ENCODE peak calls at places on chromosomes 3 and 15, in ten cellular contexts. L, E, O, A, I, Z, N, Y, G and P are unnamed samples.

GRCh38 chr15:64619880-64620839 is 155.2 kb downstream of the RBPMS2 start:
- DNase-seq in E (no peak), L (peak), I (peak), G (peak), Y (no peak), N (no peak), Z (peak), O (no peak), A (no peak), P (no peak)

GRCh38 chr15:43441316-43441715 is 51.6 kb downstream of the TP53BP1 start:
- DNase-seq in L (peak), E (no peak), I (peak), A (no peak), Y (no peak), N (no peak), O (no peak), Z (peak), G (no peak), P (no peak)

GRCh38 chr3:50192689-50193141 is 1.3 kb downstream of the GNAT1 start:
- DNase-seq in N (peak), Y (peak), G (peak), O (peak), A (peak), L (peak), Z (peak), E (peak), I (peak), P (peak)

GRCh38 chr3:48372862-48373435 is 930 bp downstream of the FBXW12 start:
- DNase-seq in L (no peak), N (no peak), I (no peak), G (no peak), Z (no peak), A (no peak), Y (no peak), E (no peak), O (peak), P (no peak)

GRCh38 chr3:24302382-24302781 is 192.3 kb downstream of the THRB start:
- DNase-seq in A (no peak), L (no peak), Y (no peak), O (no peak), G (no peak), E (no peak), N (no peak), I (no peak), Z (no peak), P (no peak)

GRCh38 chr15:28974142-28974541 is 88.4 kb downstream of the APBA2 start:
- DNase-seq in Z (no peak), I (no peak), Y (no peak), L (no peak), N (no peak), G (no peak), A (no peak), E (no peak), O (no peak), P (no peak)

GRCh38 chr3:49727154-49727923 is 3.6 kb upstream of the GMPPB start:
- DNase-seq in Y (no peak), N (peak), Z (no peak), E (no peak), A (no peak), O (no peak), I (no peak), G (no peak), L (no peak), P (no peak)

GRCh38 chr15:101378879-101379278 is 83.8 kb upstream of the SNRPA1 start:
- DNase-seq in E (no peak), I (no peak), L (no peak), Z (no peak), N (no peak), Y (no peak), A (no peak), G (no peak), O (no peak), P (no peak)

GRCh38 chr3:197216169-197216860 is 82.1 kb downstream of the DLG1 start:
- DNase-seq in G (no peak), N (no peak), A (no peak), Y (no peak), I (peak), O (no peak), E (no peak), Z (peak), L (peak), P (no peak)

GRCh38 chr3:7423995-7424394 is 563.1 kb downstream of the GRM7 start:
- DNase-seq in L (no peak), I (no peak), O (peak), G (no peak), Z (no peak), E (no peak), A (no peak), Y (no peak), N (no peak), P (peak)

GRCh38 chr3:56884387-56884786 is 82.6 kb upstream of the ARHGEF3 start:
- DNase-seq in Z (peak), L (peak), O (no peak), E (peak), A (no peak), N (no peak), Y (no peak), G (no peak), I (peak), P (peak)

GRCh38 chr3:51669241-51670052 is 1.6 kb upstream of the TEX264 start:
- DNase-seq in A (peak), Z (peak), O (peak), L (peak), Y (peak), E (peak), G (peak), N (peak), I (peak), P (peak)

GRCh38 chr15:65939901-65940617 is 70.8 kb downstream of the RAB11A start:
- DNase-seq in A (no peak), E (peak), O (no peak), Z (peak), N (no peak), I (peak), Y (no peak), G (no peak), L (peak), P (no peak)

GRCh38 chr3:107410606-107411005 is 33.4 kb downstream of the CCDC54 start:
- DNase-seq in A (no peak), E (no peak), N (no peak), Z (no peak), I (no peak), O (no peak), G (peak), L (no peak), Y (no peak), P (no peak)

GRCh38 chr3:57961828-57962447 is 46.3 kb upstream of the FLNB start:
- DNase-seq in A (no peak), I (peak), Y (peak), Z (peak), E (peak), O (no peak), G (peak), N (peak), L (peak), P (peak)

GRCh38 chr3:112860898-112861297 is 14.2 kb upstream of the CD200R1L start:
- DNase-seq in E (no peak), G (no peak), Z (no peak), A (no peak), Y (no peak), L (no peak), O (no peak), N (no peak), I (no peak), P (no peak)

GRCh38 chr3:49616491-49616941 is 57.6 kb upstream of the APEH start:
- DNase-seq in E (no peak), I (peak), N (no peak), G (no peak), L (no peak), A (no peak), O (peak), Y (no peak), Z (peak), P (peak)

DNA sequence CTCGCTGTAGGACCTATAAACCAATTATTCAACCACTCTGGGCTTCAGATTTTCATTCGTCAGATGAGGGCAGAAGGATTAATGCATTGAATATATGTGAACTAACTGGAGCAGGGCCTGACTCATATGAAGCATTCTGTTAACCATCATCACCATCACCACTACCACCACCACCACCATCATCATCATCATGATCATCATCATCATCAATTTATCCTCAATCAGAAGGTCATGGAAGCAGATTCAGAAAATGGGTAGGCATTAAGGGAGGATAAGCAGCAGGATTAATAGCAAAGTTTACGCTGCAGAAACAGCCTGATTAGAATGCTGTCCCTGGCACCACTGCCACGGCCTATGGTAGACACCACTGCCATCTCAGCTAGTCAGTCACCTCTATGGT is 407.5 kb upstream of the THBS1 start:
- DNase-seq in L (no peak), N (no peak), E (no peak), A (no peak), Z (no peak), G (no peak), O (no peak), I (no peak), Y (no peak), P (no peak)
- H2AFZ ChIP-seq in L (no peak), N (no peak), E (no peak), A (no peak), Z (no peak), G (no peak), O (no peak), I (no peak), Y (no peak), P (no peak)

GRCh38 chr3:133761605-133762484 is 15.7 kb downstream of the TF start:
- DNase-seq in N (no peak), I (no peak), L (no peak), Y (no peak), A (no peak), E (no peak), G (no peak), O (no peak), Z (no peak), P (no peak)

GRCh38 chr3:133762539-133762938 is 16.3 kb downstream of the TF start:
- DNase-seq in G (no peak), O (no peak), L (no peak), A (no peak), Z (no peak), E (no peak), N (no peak), I (no peak), Y (no peak), P (no peak)

GRCh38 chr3:133760916-133761315 is 14.7 kb downstream of the TF start:
- DNase-seq in A (no peak), O (no peak), E (no peak), G (no peak), N (no peak), L (no peak), I (no peak), Y (no peak), Z (no peak), P (no peak)

GRCh38 chr3:133765256-133765655 is 19.1 kb downstream of the TF start:
- DNase-seq in O (no peak), Y (no peak), Z (no peak), E (no peak), A (no peak), G (no peak), L (no peak), N (no peak), I (no peak), P (no peak)

GRCh38 chr3:133763797-133764734 is 17.9 kb downstream of the TF start:
- DNase-seq in O (no peak), I (no peak), Z (no peak), A (no peak), E (no peak), Y (no peak), L (no peak), G (no peak), N (no peak), P (no peak)
- H2AFZ ChIP-seq in O (no peak), I (no peak), Z (no peak), A (no peak), E (no peak), Y (no peak), L (no peak), G (no peak), N (no peak), P (peak)

DNA sequence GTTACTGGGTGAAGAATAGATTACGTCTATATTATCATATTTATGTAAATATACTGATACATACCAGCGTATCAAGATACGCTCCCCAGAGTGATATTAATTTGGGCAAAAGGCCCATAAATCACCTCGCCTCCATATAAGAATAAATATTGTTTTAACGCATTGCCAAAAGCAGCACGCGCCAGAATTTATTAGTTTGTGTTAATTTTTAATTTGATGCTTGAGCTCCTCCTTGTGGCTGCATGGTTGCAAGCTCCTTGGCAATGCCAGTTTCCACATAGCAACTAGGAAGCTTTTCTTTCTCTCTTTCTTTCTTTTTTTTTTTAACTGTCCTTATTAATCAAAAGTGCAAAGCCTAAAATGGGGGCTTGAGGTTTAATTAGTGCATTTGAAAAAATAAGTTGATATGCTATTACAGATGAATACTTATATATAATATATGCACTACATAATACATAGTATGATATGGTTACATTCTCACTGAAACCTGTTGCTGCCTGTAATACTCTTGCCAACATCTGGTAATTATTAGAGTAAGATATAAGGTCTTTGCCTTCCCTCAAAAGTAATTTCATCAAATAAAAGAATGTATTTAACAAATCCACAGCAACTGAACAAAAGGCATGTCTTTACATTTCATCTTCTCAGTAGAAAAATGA is 242.7 kb upstream of the UBE2E2 start:
- DNase-seq in G (peak), Z (peak), L (peak), A (peak), E (peak), N (peak), I (peak), O (peak), Y (peak), P (peak)
- H2AFZ ChIP-seq in G (no peak), Z (no peak), L (peak), A (no peak), E (no peak), N (no peak), I (no peak), O (no peak), Y (no peak), P (no peak)

GRCh38 chr3:185216587-185216918 is 37.3 kb downstream of the EHHADH start:
- DNase-seq in N (no peak), A (no peak), E (no peak), L (no peak), O (no peak), G (no peak), Z (peak), I (no peak), Y (no peak), P (peak)
- H2AFZ ChIP-seq in N (peak), A (peak), E (peak), L (no peak), O (no peak), G (peak), Z (peak), I (peak), Y (no peak), P (no peak)

GRCh38 chr3:13144163-13145023 is 71.2 kb upstream of the IQSEC1 start:
- DNase-seq in I (no peak), G (no peak), E (no peak), Z (no peak), O (no peak), A (no peak), Y (no peak), N (no peak), L (no peak), P (no peak)
- H2AFZ ChIP-seq in I (no peak), G (no peak), E (no peak), Z (no peak), O (no peak), A (no peak), Y (no peak), N (no peak), L (no peak), P (no peak)

GRCh38 chr15:40859206-40859851 is 14.7 kb downstream of the RHOV start:
- DNase-seq in E (peak), A (peak), Y (peak), Z (peak), O (peak), N (peak), L (peak), I (peak), G (peak), P (peak)
- H2AFZ ChIP-seq in E (no peak), A (peak), Y (no peak), Z (no peak), O (peak), N (peak), L (no peak), I (no peak), G (peak), P (no peak)

GRCh38 chr3:39202094-39202493 is 9.7 kb upstream of the XIRP1 start:
- DNase-seq in O (no peak), E (no peak), G (no peak), Y (no peak), N (no peak), Z (peak), L (no peak), I (no peak), A (no peak), P (no peak)
- H2AFZ ChIP-seq in O (no peak), E (no peak), G (no peak), Y (no peak), N (no peak), Z (no peak), L (no peak), I (no peak), A (no peak), P (peak)